ENCODE peak calls at places on chromosomes 13 and 19, in ten cellular contexts. X is stimulated activated CD8-positive, alpha-beta memory T cell treated with anti-CD3 and anti-CD28 coated beads, Interleukin-12 subunit alpha, Interleukin-12 subunit beta, amount 100 ng/mL, for 4 hours; R is activated naive CD4-positive, alpha-beta T cell treated with anti-CD3 and anti-CD28 coated beads, Interleukin-2, amount 50 U/mL, for 72 hours; T is effector CD4-positive, alpha-beta T cell; Q is IMR-90; J is stimulated activated CD4-positive, alpha-beta T cell treated with anti-CD3 and anti-CD28 coated beads, TNF-alpha, amount 100 ng/mL, for 24 hours; P is OCI-M1; G is HEK293T; Z is mesothelial cell of epicardium; B is progenitor cell of endocrine pancreas. A is an unnamed sample.
A peak's percentile ranks its signal among the peaks of the same experiment; 100 is the strongest.

GRCh38 chr13:35162420-35162819 is 220.3 kb downstream of the NBEA start:
- DNase-seq in J (no peak), G (no peak), B (no peak), R (no peak), Q (no peak), T (no peak), P (peak; percentile 54), Z (no peak), X (no peak), A (no peak)

GRCh38 chr13:19150712-19151228 is 30.9 kb downstream of the TUBA3C start:
- DNase-seq in Z (no peak), B (no peak), T (no peak), P (no peak), R (no peak), X (no peak), Q (no peak), G (no peak), J (no peak), A (no peak)

GRCh38 chr13:89755729-89756492 is 1591.6 kb upstream of the MIR17HG start:
- DNase-seq in G (no peak), R (no peak), Z (no peak), T (no peak), J (no peak), Q (no peak), B (no peak), P (peak; percentile 13), X (no peak), A (no peak)

GRCh38 chr19:39082745-39083598 is 1.2 kb upstream of the ACP7 start:
- DNase-seq in T (no peak), G (no peak), Q (no peak), B (no peak), P (peak; percentile 10), X (no peak), R (no peak), Z (no peak), J (no peak), A (no peak)

GRCh38 chr13:67549331-67549730 is 319.2 kb upstream of the PCDH9 start:
- DNase-seq in J (no peak), Z (no peak), B (no peak), G (no peak), Q (peak; percentile 91), P (peak; percentile 89), X (no peak), R (no peak), T (no peak), A (no peak)

GRCh38 chr13:97284558-97284957 is 62.4 kb downstream of the MBNL2 start:
- DNase-seq in P (no peak), T (no peak), B (no peak), G (no peak), R (no peak), Q (peak; percentile 50), Z (no peak), J (no peak), X (no peak), A (peak; percentile 56)

GRCh38 chr13:76637651-76638111 is 248.5 kb downstream of the KCTD12 start:
- DNase-seq in G (no peak), J (no peak), Q (peak; percentile 1), T (no peak), B (no peak), R (no peak), Z (no peak), P (no peak), X (no peak), A (no peak)

GRCh38 chr13:97434417-97435296 is 688 bp downstream of the RAP2A start:
- DNase-seq in P (peak; percentile 73), Q (peak; percentile 20), R (peak; percentile 58), J (peak; percentile 0), B (no peak), X (no peak), G (peak; percentile 6), Z (peak; percentile 23), T (peak; percentile 27), A (peak; percentile 33)

GRCh38 chr19:15247107-15248014 is 15.1 kb upstream of the EPHX3 start:
- DNase-seq in B (no peak), R (no peak), J (no peak), P (no peak), Q (no peak), G (no peak), X (no peak), Z (no peak), T (no peak), A (no peak)

GRCh38 chr13:21684576-21684975 is 13.7 kb downstream of the FGF9 start:
- DNase-seq in X (no peak), J (no peak), B (no peak), P (no peak), Z (no peak), R (no peak), Q (peak; percentile 51), T (no peak), G (no peak), A (no peak)

GRCh38 chr13:44364601-44365000 is 9.0 kb upstream of the SERP2 start:
- DNase-seq in B (no peak), Z (no peak), Q (peak; percentile 55), T (no peak), P (no peak), J (no peak), G (no peak), R (no peak), X (no peak), A (peak; percentile 46)

GRCh38 chr13:76383671-76384461 is 502.3 kb downstream of the KCTD12 start:
- DNase-seq in X (no peak), R (no peak), B (no peak), J (no peak), T (no peak), Q (peak; percentile 94), Z (no peak), G (no peak), P (no peak), A (peak; percentile 90)

GRCh38 chr19:35354898-35355297 is 3.4 kb upstream of the FFAR3 start:
- DNase-seq in X (no peak), P (no peak), G (no peak), B (no peak), Q (no peak), Z (no peak), T (no peak), J (no peak), R (no peak), A (no peak)

A was measured in cardiac muscle cell.